ENCODE peak calls at places on chromosomes 11 and 22, in eight cellular contexts. A, X, N, J, G, T, U and Z are unnamed samples.

GRCh38 chr11:61349189-61349751 is 12.4 kb downstream of the CYB561A3 start:
- DNase-seq in X (no peak), N (no peak), G (no peak), A (no peak), T (no peak), J (no peak), U (no peak), Z (no peak)

GRCh38 chr22:20102203-20102780 is 13.6 kb upstream of the RANBP1 start:
- DNase-seq in G (no peak), J (no peak), T (no peak), X (no peak), U (no peak), A (no peak), N (no peak), Z (no peak)

GRCh38 chr11:74288161-74288560 is 23.3 kb downstream of the P4HA3 start:
- DNase-seq in A (peak), U (peak), N (no peak), G (no peak), X (no peak), J (no peak), T (peak), Z (no peak)

GRCh38 chr22:41596776-41597634 is 7.4 kb upstream of the PMM1 start:
- DNase-seq in A (peak), T (peak), J (peak), U (no peak), X (peak), N (peak), G (peak), Z (no peak)

GRCh38 chr11:72712876-72713275 is 38.7 kb upstream of the PDE2A start:
- DNase-seq in U (no peak), T (no peak), J (no peak), X (no peak), N (no peak), A (no peak), G (no peak), Z (no peak)

GRCh38 chr11:69416746-69417145 is 64.7 kb upstream of the LINC01488 start:
- DNase-seq in G (no peak), A (no peak), J (no peak), U (no peak), T (no peak), N (no peak), X (no peak), Z (no peak)

GRCh38 chr11:12009617-12010321 is 1.3 kb upstream of the DKK3 start:
- DNase-seq in A (no peak), T (no peak), X (no peak), N (no peak), J (no peak), G (no peak), U (no peak), Z (no peak)

GRCh38 chr11:42049650-42050049 is 590.2 kb upstream of the LRRC4C start:
- DNase-seq in J (no peak), U (no peak), T (no peak), N (no peak), A (peak), G (no peak), X (no peak), Z (no peak)

GRCh38 chr11:47756208-47756607 is 10.9 kb downstream of the FNBP4 start:
- DNase-seq in G (no peak), A (no peak), N (no peak), T (no peak), U (no peak), X (no peak), J (no peak), Z (no peak)

GRCh38 chr22:21766933-21767462 is 31.4 kb upstream of the YPEL1 start:
- DNase-seq in U (no peak), J (peak), T (no peak), A (no peak), N (no peak), G (no peak), X (peak), Z (no peak)

GRCh38 chr22:36405671-36406070 is 17.9 kb upstream of the MYH9 start:
- DNase-seq in T (no peak), A (peak), U (no peak), X (peak), N (no peak), J (no peak), G (no peak), Z (peak)

GRCh38 chr11:804599-804964 is 449 bp downstream of the PIDD1 start:
- DNase-seq in J (no peak), A (no peak), U (no peak), T (no peak), N (no peak), G (no peak), X (no peak), Z (no peak)

GRCh38 chr11:116334596-116334995 is 438.2 kb downstream of the BUD13 start:
- DNase-seq in T (no peak), J (no peak), U (no peak), G (no peak), X (no peak), A (no peak), N (no peak), Z (no peak)

GRCh38 chr11:116502641-116503061 is 270.1 kb downstream of the BUD13 start:
- DNase-seq in A (no peak), U (no peak), G (no peak), T (no peak), X (no peak), J (no peak), N (no peak), Z (no peak)

GRCh38 chr11:46308632-46309419 is 31.4 kb downstream of the CREB3L1 start:
- DNase-seq in U (no peak), N (peak), X (peak), G (peak), T (peak), J (peak), A (peak), Z (peak)

GRCh38 chr11:117217685-117218084 is 14.2 kb downstream of the PCSK7 start:
- DNase-seq in X (no peak), G (no peak), U (no peak), J (no peak), T (no peak), N (no peak), A (no peak), Z (no peak)

GRCh38 chr11:113644605-113645004 is 61.5 kb downstream of the TMPRSS5 start:
- DNase-seq in G (no peak), X (no peak), N (no peak), U (no peak), A (no peak), T (no peak), J (no peak), Z (no peak)

GRCh38 chr22:20433191-20433590 is 4.4 kb downstream of the SCARF2 start:
- DNase-seq in G (no peak), N (peak), J (no peak), U (no peak), X (no peak), T (no peak), A (no peak), Z (no peak)

GRCh38 chr11:26971961-26972360 is 22.0 kb upstream of the FIBIN start:
- DNase-seq in T (peak), A (no peak), X (no peak), J (no peak), G (no peak), N (no peak), U (no peak), Z (no peak)

GRCh38 chr11:119156496-119156895 is 7.6 kb downstream of the ABCG4 start:
- DNase-seq in N (no peak), T (no peak), J (no peak), U (no peak), X (no peak), A (no peak), G (no peak), Z (no peak)

GRCh38 chr11:130369141-130369691 is 54.5 kb upstream of the ZBTB44 start:
- DNase-seq in T (no peak), J (no peak), N (no peak), G (no peak), X (no peak), U (peak), A (peak), Z (no peak)

GRCh38 chr11:3856856-3857553 is 1.5 kb downstream of the STIM1 start:
- DNase-seq in T (no peak), X (no peak), J (no peak), U (no peak), A (no peak), G (no peak), N (no peak), Z (no peak)

GRCh38 chr11:66333896-66334604 is 2.2 kb downstream of the RIN1 start:
- DNase-seq in A (no peak), X (no peak), U (no peak), G (no peak), J (no peak), T (no peak), N (no peak), Z (no peak)

GRCh38 chr11:94183886-94184264 is 55.2 kb downstream of the PANX1 start:
- DNase-seq in J (no peak), T (no peak), G (peak), U (no peak), N (peak), X (peak), A (no peak), Z (peak)

GRCh38 chr22:25970348-25970995 is 198.8 kb upstream of the SEZ6L start:
- DNase-seq in A (no peak), N (no peak), G (no peak), X (no peak), J (no peak), T (no peak), U (no peak), Z (no peak)

GRCh38 chr22:46064966-46065666 is 85.2 kb upstream of the PPARA start:
- DNase-seq in U (no peak), N (no peak), X (no peak), G (no peak), A (peak), T (no peak), J (no peak), Z (no peak)

GRCh38 chr11:13260963-13261599 is 16.5 kb upstream of the BMAL1 start:
- DNase-seq in X (no peak), G (no peak), A (peak), T (peak), J (no peak), N (no peak), U (peak), Z (no peak)

GRCh38 chr11:12733091-12733490 is 58.9 kb downstream of the TEAD1 start:
- DNase-seq in N (no peak), X (no peak), U (no peak), G (no peak), A (no peak), T (no peak), J (no peak), Z (no peak)

GRCh38 chr11:79973701-79974626 is 533.1 kb upstream of the TENM4 start:
- DNase-seq in T (peak), N (no peak), A (peak), U (peak), X (no peak), G (no peak), J (no peak), Z (no peak)

GRCh38 chr22:27489265-27489675 is 312.3 kb downstream of the MN1 start:
- DNase-seq in T (peak), G (peak), N (no peak), U (no peak), A (peak), J (no peak), X (no peak), Z (no peak)